ENCODE peak calls at places on chromosome 20, in six cellular contexts. X, D, Y, F, R and G are unnamed samples.

GRCh38 chr20:42484335-42484734 is 705.4 kb downstream of the PTPRT start:
- DNase-seq in F (no peak), R (no peak), Y (no peak), X (no peak), D (no peak), G (no peak)

GRCh38 chr20:40718214-40718949 is 29.3 kb upstream of the MAFB start:
- DNase-seq in Y (no peak), R (no peak), X (no peak), F (no peak), D (no peak), G (no peak)

GRCh38 chr20:47360489-47361267 is 4.2 kb upstream of the ZMYND8 start:
- DNase-seq in Y (peak), X (peak), R (peak), F (peak), D (peak), G (peak)

GRCh38 chr20:5884465-5885335 is 65.6 kb downstream of the TRMT6 start:
- DNase-seq in X (no peak), R (no peak), D (no peak), F (no peak), Y (no peak), G (no peak)

GRCh38 chr20:25284131-25284601 is 36.3 kb downstream of the PYGB start:
- DNase-seq in D (peak), X (peak), F (no peak), Y (no peak), R (no peak), G (no peak)

GRCh38 chr20:48722002-48722731 is 105.6 kb downstream of the PREX1 start:
- DNase-seq in F (peak), R (no peak), X (peak), D (no peak), Y (no peak), G (peak)

GRCh38 chr20:39290575-39290974 is 328.4 kb downstream of the DHX35 start:
- DNase-seq in D (no peak), X (no peak), R (no peak), Y (no peak), F (no peak), G (no peak)

GRCh38 chr20:32674362-32674789 is 635 bp upstream of the C20orf203 start:
- DNase-seq in Y (no peak), F (peak), X (no peak), R (no peak), D (no peak), G (no peak)

GRCh38 chr20:64264091-64264490 is 8.5 kb downstream of the PCMTD2 start:
- DNase-seq in D (no peak), F (no peak), X (no peak), R (no peak), Y (no peak), G (no peak)

GRCh38 chr20:32244150-32244823 is 33.2 kb upstream of the KIF3B start:
- DNase-seq in F (peak), X (no peak), D (no peak), R (no peak), Y (no peak), G (no peak)

GRCh38 chr20:58741384-58741783 is 48.8 kb downstream of the NPEPL1 start:
- DNase-seq in Y (no peak), F (no peak), R (no peak), D (no peak), X (no peak), G (no peak)

GRCh38 chr20:11454966-11455799 is 462.5 kb upstream of the BTBD3 start:
- DNase-seq in D (no peak), Y (no peak), X (no peak), R (no peak), F (peak), G (no peak)

GRCh38 chr20:2101057-2101934 is at the start of gene STK35:
- DNase-seq in Y (peak), R (no peak), D (no peak), F (no peak), X (no peak), G (peak)

GRCh38 chr20:8309638-8310037 is 177.6 kb downstream of the PLCB1 start:
- DNase-seq in Y (no peak), D (no peak), X (no peak), R (no peak), F (no peak), G (no peak)

GRCh38 chr20:35167787-35168186 is 4.1 kb upstream of the PROCR start:
- DNase-seq in D (no peak), F (no peak), R (no peak), Y (no peak), X (no peak), G (no peak)

GRCh38 chr20:34998331-34998950 is 42.8 kb downstream of the MYH7B start:
- DNase-seq in Y (no peak), F (no peak), R (no peak), X (no peak), D (no peak), G (no peak)

GRCh38 chr20:47789081-47789998 is 4.1 kb upstream of the SULF2 start:
- DNase-seq in X (no peak), D (no peak), Y (no peak), R (no peak), F (peak), G (no peak)

GRCh38 chr20:1173698-1174097 is 11.1 kb downstream of the TMEM74B start:
- DNase-seq in F (no peak), R (no peak), Y (no peak), D (no peak), X (no peak), G (no peak)

GRCh38 chr20:58046311-58046710 is 182.1 kb downstream of the ANKRD60 start:
- DNase-seq in R (no peak), D (no peak), F (no peak), X (no peak), Y (no peak), G (no peak)

GRCh38 chr20:16028923-16029322 is 544.3 kb downstream of the KIF16B start:
- DNase-seq in D (no peak), R (no peak), X (no peak), Y (no peak), F (no peak), G (no peak)

GRCh38 chr20:16363832-16364687 is 209.2 kb downstream of the KIF16B start:
- DNase-seq in R (no peak), X (no peak), Y (no peak), D (no peak), F (peak), G (no peak)

GRCh38 chr20:18609741-18610140 is 21.9 kb downstream of the DTD1 start:
- DNase-seq in Y (no peak), X (no peak), R (no peak), F (no peak), D (no peak), G (no peak)

GRCh38 chr20:25005661-25006060 is 13.1 kb upstream of the APMAP start:
- DNase-seq in X (no peak), Y (no peak), D (no peak), F (no peak), R (no peak), G (no peak)

GRCh38 chr20:2336471-2336870 is 40.7 kb downstream of the TGM3 start:
- DNase-seq in Y (no peak), X (no peak), R (no peak), F (no peak), D (no peak), G (no peak)

GRCh38 chr20:58583141-58583540 is 67.9 kb upstream of the APCDD1L start:
- DNase-seq in X (no peak), Y (no peak), R (no peak), F (no peak), D (no peak), G (no peak)

GRCh38 chr20:15675151-15675550 is 898.1 kb downstream of the KIF16B start:
- DNase-seq in X (no peak), R (no peak), F (no peak), D (no peak), Y (no peak), G (no peak)

GRCh38 chr20:62403331-62403730 is 3.8 kb downstream of the CABLES2 start:
- DNase-seq in Y (no peak), F (no peak), R (no peak), D (peak), X (no peak), G (no peak)

GRCh38 chr20:24682496-24683090 is 213.2 kb downstream of the SYNDIG1 start:
- DNase-seq in F (no peak), X (no peak), D (no peak), R (no peak), Y (no peak), G (no peak)

GRCh38 chr20:41141153-41141815 is 3.9 kb downstream of the PLCG1 start:
- DNase-seq in X (no peak), F (peak), Y (peak), R (no peak), D (peak), G (no peak)

GRCh38 chr20:47258745-47259695 is 97.5 kb downstream of the ZMYND8 start:
- DNase-seq in D (no peak), X (no peak), Y (peak), F (peak), R (no peak), G (peak)

GRCh38 chr20:62742979-62743776 is 34.5 kb downstream of the NTSR1 start:
- DNase-seq in F (no peak), D (no peak), X (no peak), Y (no peak), R (no peak), G (no peak)

GRCh38 chr20:58131581-58132142 is 96.8 kb downstream of the ANKRD60 start:
- DNase-seq in Y (no peak), F (peak), R (no peak), X (no peak), D (no peak), G (no peak)

GRCh38 chr20:19886666-19887288 is 128.7 kb downstream of the RIN2 start:
- DNase-seq in D (no peak), R (no peak), Y (no peak), X (no peak), F (no peak), G (no peak)

GRCh38 chr20:19885981-19886665 is 128.1 kb downstream of the RIN2 start:
- DNase-seq in Y (peak), F (peak), R (no peak), D (peak), X (no peak), G (no peak)

GRCh38 chr20:19888269-19888669 is 128.9 kb upstream of the NAA20 start:
- DNase-seq in Y (no peak), R (no peak), F (no peak), X (no peak), D (no peak), G (no peak)

GRCh38 chr20:19889011-19889953 is 127.9 kb upstream of the NAA20 start:
- DNase-seq in X (no peak), D (peak), Y (peak), R (peak), F (peak), G (no peak)

DNA sequence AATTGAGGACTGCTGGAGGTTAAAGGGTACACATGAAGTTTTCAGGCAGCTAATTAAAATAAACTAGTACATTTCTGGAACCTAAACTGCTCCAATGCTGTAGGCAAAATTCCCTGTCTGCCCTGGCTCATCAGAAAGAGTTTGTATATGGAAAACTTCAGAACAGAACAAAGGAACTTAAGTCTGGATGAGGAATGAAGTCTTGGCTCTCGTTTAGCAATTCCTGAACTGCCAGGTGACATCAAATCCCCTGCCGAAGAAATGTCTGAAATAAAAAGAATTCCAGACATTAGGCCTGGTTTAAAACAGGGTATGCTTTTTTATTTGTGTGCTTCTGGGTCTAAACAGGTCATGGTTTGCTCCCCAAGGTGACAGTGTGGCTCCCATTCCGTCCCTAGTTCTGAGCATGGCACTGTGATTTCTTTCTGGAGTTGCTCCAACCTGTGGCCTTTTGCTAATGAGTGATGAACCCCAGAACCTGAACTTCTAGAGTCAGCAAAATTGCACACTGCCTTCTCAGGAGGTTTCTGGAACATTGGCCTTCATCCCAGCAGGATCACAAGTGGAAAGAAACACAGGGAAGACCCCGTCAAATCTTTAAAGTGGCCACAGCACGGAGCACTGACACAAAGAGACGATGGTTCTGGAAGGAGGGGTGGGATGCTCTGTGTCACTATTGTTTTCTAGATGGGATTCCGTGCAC is 129.4 kb upstream of the NAA20 start:
- DNase-seq in R (no peak), F (no peak), X (no peak), Y (no peak), D (no peak), G (no peak)
- H3K27ac ChIP-seq in R (peak), F (no peak), X (peak), Y (peak), D (peak), G (peak)

DNA sequence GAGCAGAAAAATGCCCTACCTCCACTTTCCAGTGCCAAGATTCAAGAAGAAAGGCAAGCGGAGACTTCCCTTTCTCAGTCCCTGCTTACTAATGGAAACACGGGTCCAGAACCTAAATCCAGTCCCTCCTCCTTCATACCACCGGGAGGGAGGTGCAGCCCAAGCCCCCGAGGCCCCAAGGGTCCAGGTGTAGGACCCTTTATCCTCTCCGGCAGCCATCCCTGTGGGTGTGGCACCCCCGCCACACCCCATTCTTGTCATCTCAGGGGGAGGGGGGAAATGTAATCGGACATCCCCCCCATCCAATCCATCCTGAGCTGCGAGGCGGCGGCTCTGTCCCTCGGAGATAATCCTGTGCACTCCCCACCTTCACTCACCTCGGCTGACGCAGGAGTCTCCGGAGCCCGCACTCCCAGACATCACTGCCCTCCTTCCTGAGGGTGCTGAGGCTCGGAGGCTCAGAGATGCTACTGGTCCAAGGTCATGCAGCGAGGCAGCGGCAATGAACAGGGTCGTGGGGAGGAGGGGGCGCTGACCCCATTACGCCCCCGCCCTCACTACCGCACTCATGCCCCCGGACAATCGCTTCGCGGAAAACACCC is 620 bp downstream of the ADISSP start:
- DNase-seq in D (no peak), F (no peak), Y (no peak), R (no peak), X (no peak), G (no peak)
- H3K27ac ChIP-seq in D (peak), F (peak), Y (peak), R (no peak), X (no peak), G (no peak)

GRCh38 chr20:44429017-44429339 is 46.7 kb upstream of the TTPAL start:
- DNase-seq in F (no peak), X (no peak), R (no peak), Y (no peak), D (no peak), G (no peak)

GRCh38 chr20:44428174-44429016 is 47.3 kb upstream of the TTPAL start:
- DNase-seq in F (no peak), Y (no peak), X (no peak), R (no peak), D (no peak), G (no peak)

GRCh38 chr20:44426879-44427785 is 48.5 kb upstream of the TTPAL start:
- DNase-seq in X (no peak), D (no peak), Y (no peak), R (no peak), F (no peak), G (no peak)

GRCh38 chr20:44429419-44430269 is 46.0 kb upstream of the TTPAL start:
- DNase-seq in F (no peak), D (peak), X (no peak), R (no peak), Y (no peak), G (no peak)

DNA sequence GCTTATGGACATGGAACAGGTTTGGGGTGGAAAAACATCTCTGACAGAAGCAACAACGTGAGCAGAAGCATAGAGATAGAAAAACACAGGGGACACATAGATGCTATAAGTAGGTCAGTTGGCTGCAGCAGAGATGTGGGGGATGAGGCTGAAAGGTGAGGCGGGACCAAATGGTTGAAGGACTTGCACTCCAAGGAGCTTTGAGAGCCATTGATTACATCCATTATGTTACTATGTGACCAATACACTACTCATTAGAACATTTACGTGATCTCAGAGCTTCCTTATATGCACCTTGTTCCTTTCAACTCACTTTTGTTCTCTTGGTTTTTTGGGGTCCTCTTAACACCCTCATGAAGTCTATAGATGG is 47.9 kb upstream of the TTPAL start:
- DNase-seq in D (no peak), X (no peak), R (no peak), F (no peak), Y (no peak), G (no peak)
- H3K27ac ChIP-seq in D (no peak), X (no peak), R (no peak), F (no peak), Y (no peak), G (no peak)

GRCh38 chr20:37408202-37408929 is 62.4 kb downstream of the SRC start:
- DNase-seq in D (no peak), R (no peak), X (no peak), F (no peak), Y (no peak), G (no peak)

GRCh38 chr20:37405351-37405897 is 59.5 kb downstream of the SRC start:
- DNase-seq in D (no peak), F (no peak), X (no peak), R (no peak), Y (no peak), G (no peak)

GRCh38 chr20:37406010-37406998 is 60.4 kb downstream of the SRC start:
- DNase-seq in F (no peak), X (no peak), R (no peak), Y (peak), D (peak), G (no peak)

GRCh38 chr20:37407573-37408002 is 61.6 kb downstream of the SRC start:
- DNase-seq in Y (peak), F (no peak), D (no peak), R (no peak), X (no peak), G (no peak)

DNA sequence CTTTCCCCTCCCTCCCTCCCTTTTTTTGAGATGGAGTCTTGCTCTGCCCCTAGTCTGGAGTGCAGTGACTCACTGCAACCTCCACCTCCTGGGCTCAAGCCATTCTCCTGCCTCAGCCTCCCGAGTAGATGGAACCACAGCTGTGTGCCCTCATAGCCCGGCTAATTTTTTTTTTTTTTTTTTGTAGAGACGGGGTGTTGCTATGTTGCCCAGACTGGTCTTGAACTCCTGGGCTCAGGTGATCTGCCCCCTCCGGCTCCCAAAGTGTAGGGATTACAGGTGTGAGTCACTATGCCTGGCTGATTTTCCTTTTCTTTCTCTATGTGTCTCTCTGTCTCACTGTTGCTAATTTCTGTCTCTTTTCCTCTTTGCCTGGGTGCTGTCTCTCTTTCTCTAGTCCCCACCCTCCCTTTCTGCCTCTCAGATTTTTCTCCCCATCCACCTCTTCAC is 61.2 kb downstream of the SRC start:
- DNase-seq in D (no peak), X (no peak), R (no peak), Y (no peak), F (no peak), G (no peak)
- H3K27ac ChIP-seq in D (no peak), X (no peak), R (no peak), Y (no peak), F (no peak), G (no peak)

GRCh38 chr20:43676368-43676767 is 9.5 kb downstream of the MYBL2 start:
- DNase-seq in D (no peak), F (no peak), R (no peak), Y (no peak), X (no peak), G (no peak)
- H3K27ac ChIP-seq in D (no peak), F (no peak), R (no peak), Y (no peak), X (no peak), G (no peak)

DNA sequence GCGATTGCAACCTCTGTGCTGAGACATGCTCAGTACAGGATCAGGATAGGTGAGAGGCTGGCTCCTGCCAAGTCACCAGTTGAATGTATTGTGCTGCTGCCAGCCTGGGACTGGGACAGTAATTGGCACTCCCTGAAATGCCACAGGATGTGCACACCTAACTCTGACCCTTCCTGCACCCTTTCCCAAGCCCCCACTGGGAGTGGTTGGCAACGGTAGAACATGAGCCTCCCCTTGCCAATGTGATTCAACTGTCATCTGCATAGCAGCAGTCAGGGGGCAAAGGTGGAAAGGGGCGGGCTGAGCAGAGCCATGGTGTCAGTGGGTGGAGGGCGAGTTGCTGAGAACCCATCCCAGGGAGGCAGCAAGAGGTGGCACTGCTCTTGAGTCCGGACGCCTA is 15.4 kb downstream of the SPINT3 start:
- DNase-seq in F (no peak), R (no peak), Y (no peak), X (no peak), D (no peak), G (no peak)
- H3K27ac ChIP-seq in F (no peak), R (no peak), Y (no peak), X (no peak), D (no peak), G (no peak)

GRCh38 chr20:49888341-49889244 is 26.7 kb downstream of the SPATA2 start:
- DNase-seq in X (no peak), D (no peak), F (peak), Y (no peak), R (no peak), G (no peak)
- H3K27ac ChIP-seq in X (peak), D (peak), F (no peak), Y (peak), R (no peak), G (peak)

GRCh38 chr20:38271609-38272120 is 11.1 kb upstream of the KIAA1755 start:
- DNase-seq in R (no peak), X (no peak), F (no peak), D (no peak), Y (no peak), G (no peak)
- H3K27ac ChIP-seq in R (peak), X (peak), F (peak), D (no peak), Y (no peak), G (peak)

GRCh38 chr20:53975761-53976160 is 94.6 kb downstream of the BCAS1 start:
- DNase-seq in F (no peak), R (no peak), Y (no peak), X (no peak), D (peak), G (no peak)
- H3K27ac ChIP-seq in F (no peak), R (no peak), Y (no peak), X (no peak), D (no peak), G (no peak)